ENCODE peak calls at places on chromosomes 2 and 18, in five cellular contexts. A is HCT116, S is NCI-H1105, P is RKO, H is midbrain. O is an unnamed sample.

GRCh38 chr18:9918016-9918680 is 4.3 kb downstream of the VAPA start:
- DNase-seq in A (no peak), S (no peak), P (peak), H (no peak), O (peak)

GRCh38 chr2:162474006-162474405 is 130.1 kb downstream of the GCA start:
- DNase-seq in A (no peak), S (no peak), P (no peak), H (no peak), O (no peak)

GRCh38 chr18:31176531-31176930 is 13.9 kb upstream of the DSC1 start:
- DNase-seq in A (no peak), S (no peak), P (peak), H (no peak), O (no peak)

GRCh38 chr18:58313491-58314032 is 269.5 kb downstream of the NEDD4L start:
- DNase-seq in A (no peak), S (peak), P (no peak), H (no peak), O (no peak)

GRCh38 chr2:39542523-39542922 is 105.4 kb upstream of the MAP4K3 start:
- DNase-seq in A (no peak), S (no peak), P (no peak), H (no peak), O (no peak)

GRCh38 chr2:235950473-235950809 is 217.7 kb downstream of the GBX2 start:
- DNase-seq in A (no peak), S (no peak), P (no peak), H (no peak), O (no peak)

GRCh38 chr2:55157474-55157884 is 74.6 kb downstream of the CLHC1 start:
- DNase-seq in A (no peak), S (no peak), P (peak), H (no peak), O (no peak)

GRCh38 chr18:39604836-39605235 is 2039.2 kb upstream of the CELF4 start:
- DNase-seq in A (no peak), S (no peak), P (no peak), H (no peak), O (no peak)

GRCh38 chr2:219335373-219335786 is 2.8 kb upstream of the RESP18 start:
- DNase-seq in A (no peak), S (peak), P (no peak), H (no peak), O (no peak)

O was measured in SW 1271.